ENCODE peak calls at places on chromosomes 11 and 22, in nine cellular contexts. V, O, E, S, P, C, U, Z and I are unnamed samples.

GRCh38 chr11:100445231-100445735 is 241.8 kb upstream of the ARHGAP42 start:
- DNase-seq in V (no peak), O (no peak), E (no peak), S (no peak), P (no peak), C (peak), U (no peak), Z (no peak), I (no peak)

GRCh38 chr11:57180141-57180561 is 1.6 kb upstream of the LRRC55 start:
- DNase-seq in V (no peak), O (no peak), E (peak), S (no peak), P (no peak), C (no peak), U (peak), Z (no peak), I (no peak)

GRCh38 chr11:57885298-57886035 is 123.9 kb downstream of the CTNND1 start:
- DNase-seq in V (no peak), O (no peak), E (no peak), S (no peak), P (no peak), C (peak), U (peak), Z (no peak), I (no peak)

GRCh38 chr11:44387825-44388224 is 77.9 kb upstream of the ALX4 start:
- DNase-seq in V (no peak), O (no peak), E (no peak), S (no peak), P (no peak), C (no peak), U (no peak), Z (no peak), I (no peak)

GRCh38 chr11:32852142-32852541 is 22.4 kb downstream of the PRRG4 start:
- DNase-seq in V (peak), O (no peak), E (no peak), S (no peak), P (no peak), C (peak), U (no peak), Z (no peak), I (no peak)

GRCh38 chr11:16857186-16857585 is 118.7 kb downstream of the C11orf58 start:
- DNase-seq in V (no peak), O (no peak), E (no peak), S (no peak), P (no peak), C (no peak), U (no peak), Z (no peak), I (no peak)

GRCh38 chr22:19892249-19892879 is 37.7 kb upstream of the GNB1L start:
- DNase-seq in V (no peak), O (peak), E (peak), S (no peak), P (no peak), C (no peak), U (no peak), Z (no peak), I (peak)

GRCh38 chr11:66126808-66127555 is 56.9 kb downstream of the PACS1 start:
- DNase-seq in V (peak), O (peak), E (peak), S (peak), P (peak), C (no peak), U (no peak), Z (no peak), I (peak)

GRCh38 chr22:44336962-44337657 is 24.4 kb upstream of the SHISAL1 start:
- DNase-seq in V (no peak), O (no peak), E (no peak), S (no peak), P (no peak), C (no peak), U (no peak), Z (no peak), I (no peak)

GRCh38 chr11:91220476-91221202 is 997.8 kb upstream of the CHORDC1 start:
- DNase-seq in V (no peak), O (no peak), E (no peak), S (no peak), P (no peak), C (peak), U (no peak), Z (no peak), I (no peak)

GRCh38 chr11:9895016-9895415 is 231.1 kb downstream of the SWAP70 start:
- DNase-seq in V (no peak), O (no peak), E (no peak), S (no peak), P (no peak), C (peak), U (no peak), Z (no peak), I (no peak)

GRCh38 chr11:76803811-76804600 is 20.9 kb downstream of the TSKU start:
- DNase-seq in V (peak), O (peak), E (no peak), S (no peak), P (no peak), C (no peak), U (no peak), Z (no peak), I (peak)

GRCh38 chr22:31286360-31287255 is 5.7 kb downstream of the PIK3IP1 start:
- DNase-seq in V (peak), O (peak), E (no peak), S (no peak), P (no peak), C (no peak), U (no peak), Z (no peak), I (peak)

GRCh38 chr11:24198458-24198857 is 298.4 kb upstream of the LUZP2 start:
- DNase-seq in V (no peak), O (no peak), E (no peak), S (no peak), P (no peak), C (no peak), U (no peak), Z (no peak), I (no peak)

GRCh38 chr11:132977241-132977640 is 555.1 kb downstream of the OPCML start:
- DNase-seq in V (no peak), O (no peak), E (no peak), S (no peak), P (no peak), C (no peak), U (no peak), Z (no peak), I (no peak)

GRCh38 chr11:128741928-128742327 is 48.1 kb downstream of the FLI1 start:
- DNase-seq in V (no peak), O (no peak), E (no peak), S (no peak), P (no peak), C (no peak), U (no peak), Z (no peak), I (no peak)

GRCh38 chr11:112628676-112629075 is 332.5 kb upstream of the NCAM1 start:
- DNase-seq in V (no peak), O (no peak), E (no peak), S (no peak), P (no peak), C (no peak), U (no peak), Z (no peak), I (no peak)

GRCh38 chr11:34890812-34891211 is 25.4 kb downstream of the APIP start:
- DNase-seq in V (no peak), O (no peak), E (no peak), S (no peak), P (no peak), C (peak), U (no peak), Z (no peak), I (peak)

GRCh38 chr22:26711205-26711958 is 54.0 kb downstream of the MIAT start:
- DNase-seq in V (no peak), O (peak), E (no peak), S (no peak), P (no peak), C (no peak), U (no peak), Z (no peak), I (no peak)

DNA sequence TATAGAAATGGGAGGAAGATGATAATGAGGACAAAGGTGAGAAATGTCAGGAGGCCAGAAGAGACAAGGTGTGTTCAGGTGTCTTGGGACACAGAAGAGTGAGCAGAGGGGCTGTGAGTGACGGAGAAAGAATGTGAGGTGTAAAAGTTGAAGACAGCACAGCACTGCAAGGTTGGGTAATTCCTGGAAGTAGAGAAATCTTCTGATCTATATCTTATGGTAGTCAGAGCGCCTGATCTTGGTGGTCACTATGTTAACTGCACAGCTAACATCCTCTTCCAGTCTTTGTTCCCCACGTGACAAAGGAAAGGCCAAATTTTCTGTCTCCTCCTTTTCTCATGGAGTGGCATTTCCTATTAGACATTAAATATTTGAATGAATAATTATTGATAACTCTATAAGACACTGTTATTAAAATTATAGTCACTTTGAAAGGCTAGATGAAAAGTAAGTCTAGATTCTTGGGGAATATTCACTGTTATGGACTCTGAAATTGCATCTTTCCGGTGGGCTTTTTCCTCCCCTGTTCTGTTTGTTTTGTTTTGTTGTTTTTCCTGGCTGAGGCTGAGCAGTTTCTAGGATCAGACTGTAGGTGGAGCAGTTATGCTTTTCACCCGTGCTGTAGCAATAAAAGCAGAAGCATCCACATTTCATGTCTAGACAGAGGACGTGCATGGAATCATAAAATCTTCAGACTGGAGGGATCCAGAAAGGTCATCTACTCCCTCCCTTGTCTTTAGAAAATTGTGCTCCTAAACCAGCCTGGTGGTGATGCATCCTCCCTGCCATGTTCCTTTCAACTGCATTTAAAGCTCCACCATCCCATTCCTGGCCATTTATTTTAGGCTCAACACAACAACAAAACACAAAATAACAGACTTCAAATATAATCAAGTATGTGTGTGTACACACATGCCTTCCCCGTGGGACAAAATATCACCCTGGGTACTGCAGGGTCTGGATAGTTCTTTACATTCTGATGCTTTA is 26.6 kb downstream of the SC5D start:
- DNase-seq in V (no peak), O (no peak), E (peak), S (no peak), P (no peak), C (peak), U (peak), Z (no peak), I (peak)
- H3K27ac ChIP-seq in V (no peak), O (no peak), E (no peak), S (no peak), P (no peak), C (no peak), U (no peak), Z (no peak), I (no peak)

GRCh38 chr22:46652930-46653331 is 32.7 kb downstream of the GRAMD4 start:
- DNase-seq in V (no peak), O (no peak), E (no peak), S (no peak), P (no peak), C (no peak), U (no peak), Z (no peak), I (no peak)
- H3K27ac ChIP-seq in V (no peak), O (no peak), E (no peak), S (peak), P (no peak), C (no peak), U (no peak), Z (no peak), I (no peak)

GRCh38 chr11:71282581-71283351 is 30.4 kb upstream of the SHANK2 start:
- DNase-seq in V (peak), O (no peak), E (no peak), S (no peak), P (no peak), C (peak), U (no peak), Z (no peak), I (no peak)

GRCh38 chr11:71284525-71285092 is 32.2 kb upstream of the SHANK2 start:
- DNase-seq in V (peak), O (no peak), E (no peak), S (no peak), P (no peak), C (peak), U (no peak), Z (no peak), I (no peak)

GRCh38 chr11:71283960-71284359 is 31.6 kb upstream of the SHANK2 start:
- DNase-seq in V (peak), O (no peak), E (no peak), S (no peak), P (no peak), C (peak), U (no peak), Z (no peak), I (no peak)

GRCh38 chr11:71279916-71280645 is 27.7 kb upstream of the SHANK2 start:
- DNase-seq in V (no peak), O (no peak), E (no peak), S (no peak), P (no peak), C (no peak), U (no peak), Z (no peak), I (no peak)

GRCh38 chr11:71281901-71282300 is 29.5 kb upstream of the SHANK2 start:
- DNase-seq in V (peak), O (no peak), E (no peak), S (no peak), P (no peak), C (no peak), U (no peak), Z (no peak), I (no peak)
- H3K27ac ChIP-seq in V (peak), O (no peak), E (no peak), S (no peak), P (no peak), C (peak), U (no peak), Z (no peak), I (no peak)

DNA sequence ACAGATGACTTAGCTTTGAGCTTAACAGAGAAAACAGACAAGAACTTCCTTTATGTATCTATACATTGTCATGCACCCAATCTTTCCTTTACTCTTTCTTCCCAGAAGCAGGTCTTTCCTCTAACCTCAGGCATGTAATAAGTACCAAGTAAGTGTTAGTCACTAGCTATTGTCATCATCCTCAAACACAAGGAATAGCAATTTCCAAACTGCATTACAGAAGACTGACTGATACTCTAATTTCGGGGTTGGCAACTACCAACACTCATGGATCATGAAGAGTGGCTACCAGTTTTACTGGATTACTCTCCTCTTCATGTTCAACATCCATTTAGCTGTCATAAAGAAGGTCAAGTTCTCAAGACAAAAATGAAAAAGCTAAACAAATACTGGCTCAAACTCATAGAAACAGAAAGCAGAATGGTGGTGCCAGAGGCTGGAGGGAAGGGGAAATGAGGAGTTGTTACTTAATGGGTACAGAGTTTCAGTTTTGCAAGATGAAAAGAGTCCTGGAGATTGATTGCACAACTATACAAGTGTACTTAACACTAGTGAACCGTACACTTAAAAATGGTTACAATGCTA is 111.6 kb downstream of the SIK3 start:
- DNase-seq in V (no peak), O (no peak), E (no peak), S (no peak), P (no peak), C (peak), U (no peak), Z (no peak), I (no peak)
- H3K27ac ChIP-seq in V (peak), O (no peak), E (no peak), S (peak), P (peak), C (peak), U (no peak), Z (peak), I (no peak)